ENCODE peak calls at places on chromosome 10, in six cellular contexts. E is IMR-90, V is neuronal stem cell, M is mesenchymal stem cell, U is H9, H is H1. T is an unnamed sample.
A peak's percentile ranks its signal among the peaks of the same experiment; 100 is the strongest.

GRCh38 chr10:111089293-111089692 is 12.5 kb downstream of the ADRA2A start:
- DNase-seq in E (no peak), V (no peak), M (no peak), U (no peak), H (no peak), T (no peak)

GRCh38 chr10:60385399-60385738 is 4.3 kb downstream of the ANK3 start:
- DNase-seq in E (no peak), V (no peak), M (no peak), U (no peak), H (no peak), T (no peak)

GRCh38 chr10:91930939-91931338 is 7.4 kb downstream of the BTAF1 start:
- DNase-seq in E (peak; percentile 40), V (no peak), M (no peak), U (no peak), H (no peak), T (no peak)

GRCh38 chr10:132187421-132188138 is 832 bp downstream of the DPYSL4 start:
- DNase-seq in E (no peak), V (no peak), M (no peak), U (no peak), H (peak; percentile 70), T (no peak)

GRCh38 chr10:100303724-100304319 is 17.3 kb upstream of the BLOC1S2 start:
- DNase-seq in E (peak; percentile 30), V (no peak), M (peak; percentile 27), U (no peak), H (no peak), T (peak; percentile 35)

GRCh38 chr10:91409069-91409868 is 875 bp upstream of the HECTD2 start:
- DNase-seq in E (peak; percentile 80), V (peak; percentile 73), M (peak; percentile 86), U (peak; percentile 56), H (no peak), T (peak; percentile 75)

GRCh38 chr10:58963723-58964124 is 212.7 kb upstream of the PHYHIPL start:
- DNase-seq in E (no peak), V (peak; percentile 78), M (no peak), U (peak; percentile 89), H (peak; percentile 75), T (peak; percentile 60)

GRCh38 chr10:18136056-18136916 is 3.9 kb upstream of the CACNB2 start:
- DNase-seq in E (no peak), V (no peak), M (no peak), U (no peak), H (no peak), T (no peak)

GRCh38 chr10:132591166-132591971 is 53.8 kb downstream of the INPP5A start:
- DNase-seq in E (peak; percentile 66), V (no peak), M (peak; percentile 26), U (peak; percentile 75), H (no peak), T (peak; percentile 43)

GRCh38 chr10:43077421-43078171 is 727 bp downstream of the RET start:
- DNase-seq in E (no peak), V (no peak), M (no peak), U (no peak), H (peak; percentile 69), T (peak; percentile 18)

GRCh38 chr10:72351479-72351878 is 3.2 kb downstream of the DNAJB12 start:
- DNase-seq in E (no peak), V (no peak), M (no peak), U (no peak), H (no peak), T (no peak)

GRCh38 chr10:35400600-35401268 is 64.4 kb downstream of the CCNY start:
- DNase-seq in E (no peak), V (no peak), M (no peak), U (no peak), H (no peak), T (no peak)

DNA sequence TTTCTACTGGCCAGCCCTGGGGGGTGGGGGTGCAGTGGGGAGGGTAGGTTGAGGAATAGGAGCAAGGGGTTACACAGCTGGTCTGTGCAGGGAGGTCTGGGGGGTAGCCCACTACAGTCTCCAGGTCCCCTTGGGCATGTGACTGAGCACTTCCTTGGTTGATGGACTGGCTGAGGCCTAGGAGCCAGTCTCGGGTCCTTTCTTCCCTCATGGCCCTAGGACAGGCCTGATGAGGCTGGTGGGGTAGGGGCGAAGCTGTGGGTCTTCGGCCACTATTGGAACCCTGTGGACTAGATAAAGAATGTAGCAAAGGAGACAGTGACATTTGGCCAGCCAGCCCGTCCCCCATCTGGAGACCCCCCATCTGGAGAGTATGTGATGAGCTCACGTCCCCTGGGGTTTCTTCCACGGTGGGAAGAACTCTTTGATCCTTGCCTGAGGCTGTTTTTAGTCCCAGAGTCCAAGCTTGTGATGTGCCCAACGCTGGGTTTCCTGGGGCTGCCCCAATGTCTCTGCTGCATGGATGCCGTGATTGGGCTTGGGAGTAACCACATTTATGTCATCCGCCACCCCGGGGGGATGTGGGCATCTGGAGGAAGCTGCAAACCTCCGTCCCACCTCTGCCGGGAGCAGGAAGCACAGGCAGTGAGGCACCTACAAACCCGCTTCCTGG is 20.7 kb downstream of the FAM241B start:
- DNase-seq in E (no peak), V (no peak), M (no peak), U (no peak), H (no peak), T (no peak)
- H3K9ac ChIP-seq in E (no peak overlapping the region), V (no peak overlapping the region), M (no peak overlapping the region), U (no peak overlapping the region), H (no peak overlapping the region), T (no peak overlapping the region)

GRCh38 chr10:8137272-8137680 is 82.8 kb downstream of the GATA3 start:
- DNase-seq in E (no peak), V (no peak), M (no peak), U (no peak), H (no peak), T (no peak)

GRCh38 chr10:8133146-8133545 is 78.7 kb downstream of the GATA3 start:
- DNase-seq in E (no peak), V (no peak), M (no peak), U (no peak), H (no peak), T (no peak)

GRCh38 chr10:8138471-8138870 is 84.0 kb downstream of the GATA3 start:
- DNase-seq in E (peak; percentile 10), V (no peak), M (peak; percentile 32), U (no peak), H (no peak), T (no peak)

GRCh38 chr10:8136745-8137144 is 82.3 kb downstream of the GATA3 start:
- DNase-seq in E (no peak), V (no peak), M (no peak), U (no peak), H (no peak), T (no peak)

GRCh38 chr10:8137726-8138125 is 83.2 kb downstream of the GATA3 start:
- DNase-seq in E (no peak), V (no peak), M (no peak), U (no peak), H (no peak), T (no peak)
- H2BK15ac ChIP-seq in E (no peak overlapping the region), V (no peak overlapping the region), M (no peak overlapping the region), U (no peak overlapping the region), H (no peak overlapping the region), T (no peak overlapping the region)

GRCh38 chr10:6840093-6840763 is 260.2 kb upstream of the PRKCQ start:
- DNase-seq in E (no peak), V (no peak), M (peak; percentile 45), U (no peak), H (no peak), T (no peak)

GRCh38 chr10:6841746-6842145 is 261.7 kb upstream of the PRKCQ start:
- DNase-seq in E (no peak), V (no peak), M (no peak), U (no peak), H (no peak), T (no peak)

GRCh38 chr10:6838118-6838517 is 258.0 kb upstream of the PRKCQ start:
- DNase-seq in E (no peak), V (no peak), M (peak; percentile 21), U (no peak), H (no peak), T (peak; percentile 35)

GRCh38 chr10:6842722-6843121 is 262.6 kb upstream of the PRKCQ start:
- DNase-seq in E (no peak), V (no peak), M (no peak), U (no peak), H (no peak), T (no peak)

DNA sequence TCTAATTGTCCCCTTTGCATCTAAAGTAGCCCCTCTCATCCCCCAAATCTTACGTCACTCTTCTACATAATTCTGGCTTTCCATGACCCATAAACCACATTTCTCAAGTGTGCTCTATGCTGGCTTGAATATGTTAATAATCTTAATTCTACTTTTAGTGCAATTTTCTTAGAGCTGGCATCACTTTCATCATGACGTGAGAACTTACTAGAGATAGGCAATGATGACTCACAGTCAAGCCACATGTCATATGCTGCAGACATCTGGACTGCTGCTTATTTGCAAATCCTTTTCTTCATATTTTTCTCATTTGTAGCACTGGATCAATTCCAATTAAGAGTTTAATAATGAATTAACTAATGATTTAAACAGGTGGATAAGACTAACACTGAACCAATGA is 260.7 kb upstream of the PRKCQ start:
- DNase-seq in E (peak; percentile 60), V (no peak), M (peak; percentile 68), U (no peak), H (no peak), T (no peak)
- H3K9ac ChIP-seq in E (no peak overlapping the region), V (no peak overlapping the region), M (peak overlapping the region; percentile 33), U (no peak overlapping the region), H (no peak overlapping the region), T (no peak overlapping the region)

GRCh38 chr10:69813632-69814031 is 11.9 kb downstream of the COL13A1 start:
- DNase-seq in E (no peak), V (no peak), M (no peak), U (no peak), H (no peak), T (no peak)
- H2BK15ac ChIP-seq in E (no peak overlapping the region), V (no peak overlapping the region), M (peak overlapping the region; percentile 15), U (no peak overlapping the region), H (peak overlapping the region; percentile 65), T (no peak overlapping the region)

DNA sequence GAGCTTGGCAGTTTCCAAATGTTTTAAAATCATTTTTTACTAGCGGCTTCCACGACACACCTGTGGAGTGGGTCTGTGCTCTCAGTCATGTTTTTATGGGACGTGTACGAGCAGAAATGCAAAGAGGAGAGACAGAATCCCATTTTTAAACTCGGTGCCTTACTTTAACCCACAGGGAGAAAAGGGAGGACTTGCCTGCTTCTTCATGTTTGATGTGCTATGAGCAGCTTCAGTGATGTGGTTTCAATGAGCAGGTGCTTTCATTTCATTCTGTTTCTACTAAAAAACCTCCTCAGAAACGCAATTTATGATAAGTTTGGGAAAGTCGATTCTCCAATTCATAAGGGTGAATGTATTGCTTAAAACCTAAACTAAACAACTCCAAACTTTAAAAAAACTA is 537.1 kb downstream of the GATA3 start:
- DNase-seq in E (no peak), V (no peak), M (no peak), U (no peak), H (no peak), T (no peak)
- H3K9ac ChIP-seq in E (no peak overlapping the region), V (no peak overlapping the region), M (no peak overlapping the region), U (no peak overlapping the region), H (no peak overlapping the region), T (no peak overlapping the region)